ENCODE peak calls at places on chromosome X, in six cellular contexts. One of them, this sample, is unnamed.

GRCh38 chrX:47217852-47218279 is 615 bp upstream of the CDK16 start:
- DNase-seq in H1: peak; percentile 90
- DNase-seq in neuronal stem cell: peak; percentile 96
- DNase-seq in IMR-90: peak; percentile 98
- DNase-seq in H9: peak; percentile 100
- DNase-seq in mesenchymal stem cell: peak; percentile 98
- DNase-seq in this sample: peak; percentile 100

GRCh38 chrX:252421-253291 is 28.5 kb upstream of the PLCXD1 start:
- DNase-seq in IMR-90: no peak
- DNase-seq in H1: no peak
- DNase-seq in mesenchymal stem cell: no peak
- DNase-seq in neuronal stem cell: no peak
- DNase-seq in H9: no peak
- DNase-seq in this sample: no peak

GRCh38 chrX:5100004-5100403 is 1128.7 kb downstream of the NLGN4X start:
- DNase-seq in H1: no peak
- DNase-seq in mesenchymal stem cell: no peak
- DNase-seq in neuronal stem cell: no peak
- DNase-seq in H9: no peak
- DNase-seq in IMR-90: no peak
- DNase-seq in this sample: no peak

GRCh38 chrX:39693298-39693697 is 404.5 kb downstream of the BCOR start:
- DNase-seq in H9: no peak
- DNase-seq in H1: no peak
- DNase-seq in IMR-90: no peak
- DNase-seq in mesenchymal stem cell: no peak
- DNase-seq in neuronal stem cell: no peak
- DNase-seq in this sample: peak; percentile 85

GRCh38 chrX:117936162-117936561 is 180.4 kb downstream of the KLHL13 start:
- DNase-seq in H1: no peak
- DNase-seq in H9: no peak
- DNase-seq in neuronal stem cell: no peak
- DNase-seq in mesenchymal stem cell: no peak
- DNase-seq in IMR-90: no peak
- DNase-seq in this sample: no peak

GRCh38 chrX:154017766-154018517 is 1.8 kb downstream of the IRAK1 start:
- DNase-seq in H9: no peak
- DNase-seq in IMR-90: no peak
- DNase-seq in H1: no peak
- DNase-seq in mesenchymal stem cell: no peak
- DNase-seq in neuronal stem cell: no peak
- DNase-seq in this sample: no peak

GRCh38 chrX:46913710-46914109 is 1.5 kb downstream of the JADE3 start:
- DNase-seq in H1: no peak
- DNase-seq in IMR-90: peak; percentile 29
- DNase-seq in neuronal stem cell: peak; percentile 3
- DNase-seq in mesenchymal stem cell: peak; percentile 37
- DNase-seq in H9: no peak
- DNase-seq in this sample: peak; percentile 89

GRCh38 chrX:116596010-116596409 is 133.2 kb upstream of the CT83 start:
- DNase-seq in IMR-90: no peak
- DNase-seq in neuronal stem cell: no peak
- DNase-seq in H9: no peak
- DNase-seq in H1: no peak
- DNase-seq in mesenchymal stem cell: no peak
- DNase-seq in this sample: no peak

GRCh38 chrX:108417257-108417656 is 21.0 kb downstream of the COL4A6 start:
- DNase-seq in H9: no peak
- DNase-seq in H1: no peak
- DNase-seq in mesenchymal stem cell: no peak
- DNase-seq in neuronal stem cell: no peak
- DNase-seq in IMR-90: no peak
- DNase-seq in this sample: no peak

GRCh38 chrX:108419401-108419800 is 18.8 kb downstream of the COL4A6 start:
- DNase-seq in mesenchymal stem cell: no peak
- DNase-seq in IMR-90: no peak
- DNase-seq in H9: no peak
- DNase-seq in neuronal stem cell: no peak
- DNase-seq in H1: no peak
- DNase-seq in this sample: no peak

GRCh38 chrX:108412783-108413182 is 25.4 kb downstream of the COL4A6 start:
- DNase-seq in IMR-90: no peak
- DNase-seq in neuronal stem cell: no peak
- DNase-seq in mesenchymal stem cell: no peak
- DNase-seq in H9: no peak
- DNase-seq in H1: no peak
- DNase-seq in this sample: no peak

GRCh38 chrX:108415146-108415545 is 23.1 kb downstream of the COL4A6 start:
- DNase-seq in H9: no peak
- DNase-seq in H1: no peak
- DNase-seq in neuronal stem cell: no peak
- DNase-seq in IMR-90: no peak
- DNase-seq in mesenchymal stem cell: no peak
- DNase-seq in this sample: no peak

DNA sequence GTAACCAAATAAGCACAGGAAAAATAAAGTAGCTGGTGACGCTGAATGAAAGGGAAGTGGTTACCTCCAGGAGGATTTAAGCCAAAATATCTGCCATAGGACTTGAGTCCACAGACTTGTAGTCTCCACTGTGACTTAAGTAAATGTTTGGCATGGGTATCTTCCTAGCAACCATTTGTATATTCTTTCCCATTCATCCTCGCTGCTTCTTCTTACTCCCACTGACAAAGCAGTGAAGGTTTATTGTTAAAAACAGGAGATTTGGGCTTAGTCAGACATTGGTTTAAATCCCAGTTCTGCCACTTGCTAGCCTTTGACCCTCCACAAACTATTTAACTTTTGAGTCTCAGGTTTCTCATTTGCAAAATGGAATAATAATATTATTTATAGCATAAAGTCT is 22.3 kb downstream of the COL4A6 start:
- DNase-seq in IMR-90: peak; percentile 57
- DNase-seq in H1: no peak
- DNase-seq in mesenchymal stem cell: peak; percentile 28
- DNase-seq in H9: no peak
- DNase-seq in neuronal stem cell: no peak
- DNase-seq in this sample: no peak
- H3K14ac ChIP-seq in IMR-90: no peak overlapping the region
- H3K14ac ChIP-seq in H1: no peak overlapping the region
- H3K14ac ChIP-seq in mesenchymal stem cell: no peak overlapping the region
- H3K14ac ChIP-seq in H9: no peak overlapping the region
- H3K14ac ChIP-seq in neuronal stem cell: no peak overlapping the region
- H3K14ac ChIP-seq in this sample: no peak overlapping the region

GRCh38 chrX:49041683-49042529 is 1.3 kb downstream of the TFE3 start:
- DNase-seq in mesenchymal stem cell: peak; percentile 68
- DNase-seq in H1: no peak
- DNase-seq in neuronal stem cell: no peak
- DNase-seq in IMR-90: peak; percentile 73
- DNase-seq in H9: no peak
- DNase-seq in this sample: peak; percentile 39

GRCh38 chrX:49037883-49038475 is 5.2 kb downstream of the TFE3 start:
- DNase-seq in H1: no peak
- DNase-seq in neuronal stem cell: no peak
- DNase-seq in mesenchymal stem cell: peak; percentile 60
- DNase-seq in IMR-90: peak; percentile 81
- DNase-seq in H9: no peak
- DNase-seq in this sample: peak; percentile 88

GRCh38 chrX:49039598-49040375 is 3.4 kb downstream of the TFE3 start:
- DNase-seq in H1: peak; percentile 94
- DNase-seq in mesenchymal stem cell: peak; percentile 97
- DNase-seq in H9: peak; percentile 97
- DNase-seq in neuronal stem cell: peak; percentile 74
- DNase-seq in IMR-90: peak; percentile 94
- DNase-seq in this sample: peak; percentile 82

GRCh38 chrX:49042581-49043219 is 457 bp downstream of the TFE3 start:
- DNase-seq in H1: no peak
- DNase-seq in mesenchymal stem cell: no peak
- DNase-seq in IMR-90: no peak
- DNase-seq in neuronal stem cell: no peak
- DNase-seq in H9: no peak
- DNase-seq in this sample: no peak

GRCh38 chrX:49040376-49040955 is 2.7 kb downstream of the TFE3 start:
- DNase-seq in H9: no peak
- DNase-seq in neuronal stem cell: no peak
- DNase-seq in mesenchymal stem cell: peak; percentile 42
- DNase-seq in H1: no peak
- DNase-seq in IMR-90: peak; percentile 25
- DNase-seq in this sample: peak; percentile 37
- H4K8ac ChIP-seq in H9: no peak overlapping the region
- H4K8ac ChIP-seq in neuronal stem cell: no peak overlapping the region
- H4K8ac ChIP-seq in mesenchymal stem cell: no peak overlapping the region
- H4K8ac ChIP-seq in H1: no peak overlapping the region
- H4K8ac ChIP-seq in IMR-90: peak overlapping the region; percentile 89
- H4K8ac ChIP-seq in this sample: no peak overlapping the region

GRCh38 chrX:140815868-140816267 is 106.3 kb downstream of the LINC00632 start:
- DNase-seq in H1: no peak
- DNase-seq in H9: no peak
- DNase-seq in neuronal stem cell: no peak
- DNase-seq in mesenchymal stem cell: no peak
- DNase-seq in IMR-90: peak; percentile 10
- DNase-seq in this sample: peak; percentile 0
- H3K4me2 ChIP-seq in H1: no peak overlapping the region
- H3K4me2 ChIP-seq in H9: no peak overlapping the region
- H3K4me2 ChIP-seq in neuronal stem cell: no peak overlapping the region
- H3K4me2 ChIP-seq in mesenchymal stem cell: no peak overlapping the region
- H3K4me2 ChIP-seq in IMR-90: no peak overlapping the region
- H3K4me2 ChIP-seq in this sample: no peak overlapping the region

DNA sequence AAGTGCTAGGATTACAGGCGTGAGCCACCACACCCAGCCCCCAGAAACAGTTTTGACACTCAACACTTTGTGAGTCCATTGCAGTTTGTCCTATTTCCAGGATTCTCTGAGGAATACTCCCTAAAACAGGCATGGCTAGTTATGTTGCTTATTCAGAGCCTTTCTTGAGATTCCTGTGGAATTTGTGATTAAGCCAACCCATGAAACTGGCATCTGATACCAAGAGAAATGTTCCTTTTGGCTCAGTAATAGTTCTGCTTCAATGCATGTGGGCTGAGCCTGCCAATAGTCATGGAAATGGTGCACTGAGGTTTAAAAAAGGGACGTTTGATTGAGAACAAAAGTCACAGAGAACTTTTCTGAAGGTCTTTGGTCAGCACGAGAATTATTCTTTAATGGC is 241.7 kb downstream of the PPP1R2C start:
- DNase-seq in mesenchymal stem cell: no peak
- DNase-seq in H9: no peak
- DNase-seq in neuronal stem cell: no peak
- DNase-seq in H1: no peak
- DNase-seq in IMR-90: no peak
- DNase-seq in this sample: no peak
- H3K14ac ChIP-seq in mesenchymal stem cell: no peak overlapping the region
- H3K14ac ChIP-seq in H9: no peak overlapping the region
- H3K14ac ChIP-seq in neuronal stem cell: no peak overlapping the region
- H3K14ac ChIP-seq in H1: no peak overlapping the region
- H3K14ac ChIP-seq in IMR-90: no peak overlapping the region
- H3K14ac ChIP-seq in this sample: no peak overlapping the region

GRCh38 chrX:120560842-120561633 is at the start of gene CUL4B:
- DNase-seq in IMR-90: peak; percentile 94
- DNase-seq in neuronal stem cell: peak; percentile 89
- DNase-seq in mesenchymal stem cell: peak; percentile 97
- DNase-seq in H9: peak; percentile 92
- DNase-seq in H1: peak; percentile 88
- DNase-seq in this sample: peak; percentile 87
- H4K8ac ChIP-seq in IMR-90: peak within 1 kb of the TSS; percentile 95
- H4K8ac ChIP-seq in neuronal stem cell: no peak within 1 kb of the TSS
- H4K8ac ChIP-seq in mesenchymal stem cell: peak within 1 kb of the TSS; percentile 75
- H4K8ac ChIP-seq in H9: no peak within 1 kb of the TSS
- H4K8ac ChIP-seq in H1: peak within 1 kb of the TSS; percentile 96
- H4K8ac ChIP-seq in this sample: peak within 1 kb of the TSS; percentile 99

GRCh38 chrX:87049567-87049966 is 468.0 kb upstream of the KLHL4 start:
- DNase-seq in H9: no peak
- DNase-seq in IMR-90: no peak
- DNase-seq in neuronal stem cell: no peak
- DNase-seq in H1: no peak
- DNase-seq in mesenchymal stem cell: no peak
- DNase-seq in this sample: no peak
- H3K4me2 ChIP-seq in H9: no peak overlapping the region
- H3K4me2 ChIP-seq in IMR-90: no peak overlapping the region
- H3K4me2 ChIP-seq in neuronal stem cell: no peak overlapping the region
- H3K4me2 ChIP-seq in H1: no peak overlapping the region
- H3K4me2 ChIP-seq in mesenchymal stem cell: no peak overlapping the region
- H3K4me2 ChIP-seq in this sample: no peak overlapping the region

GRCh38 chrX:55638933-55639332 is 15.7 kb downstream of the FOXR2 start:
- DNase-seq in neuronal stem cell: no peak
- DNase-seq in mesenchymal stem cell: no peak
- DNase-seq in H1: no peak
- DNase-seq in IMR-90: no peak
- DNase-seq in H9: no peak
- DNase-seq in this sample: no peak

GRCh38 chrX:55636109-55636508 is 12.9 kb downstream of the FOXR2 start:
- DNase-seq in H1: no peak
- DNase-seq in neuronal stem cell: no peak
- DNase-seq in mesenchymal stem cell: no peak
- DNase-seq in IMR-90: no peak
- DNase-seq in H9: no peak
- DNase-seq in this sample: no peak

GRCh38 chrX:55640854-55641253 is 17.7 kb downstream of the FOXR2 start:
- DNase-seq in H1: no peak
- DNase-seq in IMR-90: no peak
- DNase-seq in mesenchymal stem cell: no peak
- DNase-seq in neuronal stem cell: no peak
- DNase-seq in H9: no peak
- DNase-seq in this sample: no peak
- H3K14ac ChIP-seq in H1: no peak overlapping the region
- H3K14ac ChIP-seq in IMR-90: no peak overlapping the region
- H3K14ac ChIP-seq in mesenchymal stem cell: no peak overlapping the region
- H3K14ac ChIP-seq in neuronal stem cell: no peak overlapping the region
- H3K14ac ChIP-seq in H9: no peak overlapping the region
- H3K14ac ChIP-seq in this sample: no peak overlapping the region

GRCh38 chrX:2500091-2500680 is 590 bp downstream of the DHRSX start:
- DNase-seq in IMR-90: peak; percentile 65
- DNase-seq in mesenchymal stem cell: peak; percentile 78
- DNase-seq in H1: no peak
- DNase-seq in H9: peak; percentile 57
- DNase-seq in neuronal stem cell: no peak
- DNase-seq in this sample: peak; percentile 67
- H4K8ac ChIP-seq in IMR-90: no peak overlapping the region
- H4K8ac ChIP-seq in mesenchymal stem cell: peak overlapping the region; percentile 85
- H4K8ac ChIP-seq in H1: peak overlapping the region; percentile 73
- H4K8ac ChIP-seq in H9: no peak overlapping the region
- H4K8ac ChIP-seq in neuronal stem cell: no peak overlapping the region
- H4K8ac ChIP-seq in this sample: peak overlapping the region; percentile 96

GRCh38 chrX:14065800-14066199 is 36.1 kb upstream of the GEMIN8 start:
- DNase-seq in neuronal stem cell: no peak
- DNase-seq in mesenchymal stem cell: no peak
- DNase-seq in H9: no peak
- DNase-seq in H1: no peak
- DNase-seq in IMR-90: no peak
- DNase-seq in this sample: no peak

GRCh38 chrX:14062524-14062923 is 32.8 kb upstream of the GEMIN8 start:
- DNase-seq in mesenchymal stem cell: no peak
- DNase-seq in IMR-90: no peak
- DNase-seq in H1: no peak
- DNase-seq in neuronal stem cell: no peak
- DNase-seq in H9: no peak
- DNase-seq in this sample: no peak

GRCh38 chrX:14064632-14065432 is 35.1 kb upstream of the GEMIN8 start:
- DNase-seq in neuronal stem cell: no peak
- DNase-seq in mesenchymal stem cell: peak; percentile 79
- DNase-seq in H9: no peak
- DNase-seq in H1: no peak
- DNase-seq in IMR-90: peak; percentile 51
- DNase-seq in this sample: no peak
- H3K4me2 ChIP-seq in neuronal stem cell: no peak overlapping the region
- H3K4me2 ChIP-seq in mesenchymal stem cell: no peak overlapping the region
- H3K4me2 ChIP-seq in H9: no peak overlapping the region
- H3K4me2 ChIP-seq in H1: no peak overlapping the region
- H3K4me2 ChIP-seq in IMR-90: no peak overlapping the region
- H3K4me2 ChIP-seq in this sample: no peak overlapping the region

This sample was measured in trophoblast cell.